ENCODE peak calls at places on chromosomes 12 and 14, in nine cellular contexts. One of them, this sample, is unnamed.

GRCh38 chr14:64684091-64684490 is 20.1 kb upstream of the PLEKHG3 start:
- DNase-seq in activated CD8-positive, alpha-beta memory T cell treated with anti-CD3 and anti-CD28 coated beads for 24 hours: no peak
- DNase-seq in lower lobe of right lung: no peak
- DNase-seq in ELR: no peak
- DNase-seq in activated T-helper 1 cell treated with anti-CD3 and anti-CD28 coated beads, Interleukin-2, amount 50 U/mL, for 16 hours: no peak
- DNase-seq in ACHN: no peak
- DNase-seq in foreskin fibroblast: no peak
- DNase-seq in mucosa of gallbladder: no peak
- DNase-seq in stimulated activated CD4-positive, alpha-beta T cell treated with anti-CD3 and anti-CD28 coated beads, Interleukin-12 subunit alpha, Interleukin-12 subunit beta, amount 100 ng/mL, for 4 hours: no peak
- DNase-seq in this sample: no peak

GRCh38 chr14:34966413-34966812 is 16.4 kb upstream of the SRP54 start:
- DNase-seq in foreskin fibroblast: no peak
- DNase-seq in activated T-helper 1 cell treated with anti-CD3 and anti-CD28 coated beads, Interleukin-2, amount 50 U/mL, for 16 hours: no peak
- DNase-seq in lower lobe of right lung: no peak
- DNase-seq in stimulated activated CD4-positive, alpha-beta T cell treated with anti-CD3 and anti-CD28 coated beads, Interleukin-12 subunit alpha, Interleukin-12 subunit beta, amount 100 ng/mL, for 4 hours: no peak
- DNase-seq in ELR: no peak
- DNase-seq in ACHN: no peak
- DNase-seq in mucosa of gallbladder: no peak
- DNase-seq in activated CD8-positive, alpha-beta memory T cell treated with anti-CD3 and anti-CD28 coated beads for 24 hours: no peak
- DNase-seq in this sample: no peak

GRCh38 chr12:108689314-108690190 is 41.8 kb downstream of the CORO1C start:
- DNase-seq in foreskin fibroblast: no peak
- DNase-seq in mucosa of gallbladder: peak; percentile 42
- DNase-seq in ACHN: no peak
- DNase-seq in lower lobe of right lung: peak; percentile 50
- DNase-seq in activated CD8-positive, alpha-beta memory T cell treated with anti-CD3 and anti-CD28 coated beads for 24 hours: peak; percentile 75
- DNase-seq in stimulated activated CD4-positive, alpha-beta T cell treated with anti-CD3 and anti-CD28 coated beads, Interleukin-12 subunit alpha, Interleukin-12 subunit beta, amount 100 ng/mL, for 4 hours: no peak
- DNase-seq in ELR: peak; percentile 30
- DNase-seq in activated T-helper 1 cell treated with anti-CD3 and anti-CD28 coated beads, Interleukin-2, amount 50 U/mL, for 16 hours: no peak
- DNase-seq in this sample: peak; percentile 58

GRCh38 chr12:50927356-50927755 is 25.0 kb upstream of the HIGD1C start:
- DNase-seq in stimulated activated CD4-positive, alpha-beta T cell treated with anti-CD3 and anti-CD28 coated beads, Interleukin-12 subunit alpha, Interleukin-12 subunit beta, amount 100 ng/mL, for 4 hours: no peak
- DNase-seq in activated T-helper 1 cell treated with anti-CD3 and anti-CD28 coated beads, Interleukin-2, amount 50 U/mL, for 16 hours: no peak
- DNase-seq in ELR: no peak
- DNase-seq in lower lobe of right lung: no peak
- DNase-seq in foreskin fibroblast: no peak
- DNase-seq in ACHN: peak; percentile 29
- DNase-seq in activated CD8-positive, alpha-beta memory T cell treated with anti-CD3 and anti-CD28 coated beads for 24 hours: no peak
- DNase-seq in mucosa of gallbladder: peak; percentile 29
- DNase-seq in this sample: no peak

GRCh38 chr12:118979763-118980406 is 1.5 kb upstream of the SRRM4 start:
- DNase-seq in lower lobe of right lung: peak; percentile 49
- DNase-seq in stimulated activated CD4-positive, alpha-beta T cell treated with anti-CD3 and anti-CD28 coated beads, Interleukin-12 subunit alpha, Interleukin-12 subunit beta, amount 100 ng/mL, for 4 hours: no peak
- DNase-seq in ELR: peak; percentile 32
- DNase-seq in foreskin fibroblast: peak; percentile 0
- DNase-seq in activated T-helper 1 cell treated with anti-CD3 and anti-CD28 coated beads, Interleukin-2, amount 50 U/mL, for 16 hours: no peak
- DNase-seq in ACHN: peak; percentile 78
- DNase-seq in mucosa of gallbladder: peak; percentile 19
- DNase-seq in activated CD8-positive, alpha-beta memory T cell treated with anti-CD3 and anti-CD28 coated beads for 24 hours: no peak
- DNase-seq in this sample: peak; percentile 18

GRCh38 chr14:81511110-81511900 is 22.3 kb downstream of the SEL1L start:
- DNase-seq in ACHN: no peak
- DNase-seq in stimulated activated CD4-positive, alpha-beta T cell treated with anti-CD3 and anti-CD28 coated beads, Interleukin-12 subunit alpha, Interleukin-12 subunit beta, amount 100 ng/mL, for 4 hours: no peak
- DNase-seq in activated T-helper 1 cell treated with anti-CD3 and anti-CD28 coated beads, Interleukin-2, amount 50 U/mL, for 16 hours: no peak
- DNase-seq in foreskin fibroblast: no peak
- DNase-seq in activated CD8-positive, alpha-beta memory T cell treated with anti-CD3 and anti-CD28 coated beads for 24 hours: no peak
- DNase-seq in ELR: no peak
- DNase-seq in mucosa of gallbladder: no peak
- DNase-seq in lower lobe of right lung: no peak
- DNase-seq in this sample: no peak

GRCh38 chr14:68663385-68664076 is 129.3 kb downstream of the ZFP36L1 start:
- DNase-seq in ACHN: no peak
- DNase-seq in activated T-helper 1 cell treated with anti-CD3 and anti-CD28 coated beads, Interleukin-2, amount 50 U/mL, for 16 hours: no peak
- DNase-seq in mucosa of gallbladder: no peak
- DNase-seq in activated CD8-positive, alpha-beta memory T cell treated with anti-CD3 and anti-CD28 coated beads for 24 hours: peak; percentile 78
- DNase-seq in lower lobe of right lung: no peak
- DNase-seq in foreskin fibroblast: no peak
- DNase-seq in ELR: no peak
- DNase-seq in stimulated activated CD4-positive, alpha-beta T cell treated with anti-CD3 and anti-CD28 coated beads, Interleukin-12 subunit alpha, Interleukin-12 subunit beta, amount 100 ng/mL, for 4 hours: peak; percentile 8
- DNase-seq in this sample: peak; percentile 93

GRCh38 chr12:46916796-46917419 is 91.1 kb upstream of the SLC38A4 start:
- DNase-seq in ACHN: no peak
- DNase-seq in foreskin fibroblast: no peak
- DNase-seq in activated CD8-positive, alpha-beta memory T cell treated with anti-CD3 and anti-CD28 coated beads for 24 hours: no peak
- DNase-seq in lower lobe of right lung: no peak
- DNase-seq in mucosa of gallbladder: no peak
- DNase-seq in stimulated activated CD4-positive, alpha-beta T cell treated with anti-CD3 and anti-CD28 coated beads, Interleukin-12 subunit alpha, Interleukin-12 subunit beta, amount 100 ng/mL, for 4 hours: no peak
- DNase-seq in activated T-helper 1 cell treated with anti-CD3 and anti-CD28 coated beads, Interleukin-2, amount 50 U/mL, for 16 hours: no peak
- DNase-seq in ELR: no peak
- DNase-seq in this sample: peak; percentile 28

GRCh38 chr12:132635076-132635955 is 16.7 kb downstream of the P2RX2 start:
- DNase-seq in stimulated activated CD4-positive, alpha-beta T cell treated with anti-CD3 and anti-CD28 coated beads, Interleukin-12 subunit alpha, Interleukin-12 subunit beta, amount 100 ng/mL, for 4 hours: no peak
- DNase-seq in mucosa of gallbladder: no peak
- DNase-seq in lower lobe of right lung: no peak
- DNase-seq in activated CD8-positive, alpha-beta memory T cell treated with anti-CD3 and anti-CD28 coated beads for 24 hours: no peak
- DNase-seq in ELR: no peak
- DNase-seq in ACHN: no peak
- DNase-seq in activated T-helper 1 cell treated with anti-CD3 and anti-CD28 coated beads, Interleukin-2, amount 50 U/mL, for 16 hours: no peak
- DNase-seq in foreskin fibroblast: no peak
- DNase-seq in this sample: no peak

GRCh38 chr12:67648306-67649164 is at the start of gene DYRK2:
- DNase-seq in activated CD8-positive, alpha-beta memory T cell treated with anti-CD3 and anti-CD28 coated beads for 24 hours: peak; percentile 88
- DNase-seq in mucosa of gallbladder: peak; percentile 83
- DNase-seq in ACHN: peak; percentile 87
- DNase-seq in activated T-helper 1 cell treated with anti-CD3 and anti-CD28 coated beads, Interleukin-2, amount 50 U/mL, for 16 hours: peak; percentile 64
- DNase-seq in ELR: peak; percentile 82
- DNase-seq in stimulated activated CD4-positive, alpha-beta T cell treated with anti-CD3 and anti-CD28 coated beads, Interleukin-12 subunit alpha, Interleukin-12 subunit beta, amount 100 ng/mL, for 4 hours: peak; percentile 74
- DNase-seq in foreskin fibroblast: peak; percentile 78
- DNase-seq in lower lobe of right lung: peak; percentile 86
- DNase-seq in this sample: peak; percentile 80

GRCh38 chr12:64680235-64680634 is 69.9 kb downstream of the RASSF3 start:
- DNase-seq in activated CD8-positive, alpha-beta memory T cell treated with anti-CD3 and anti-CD28 coated beads for 24 hours: no peak
- DNase-seq in ACHN: peak; percentile 43
- DNase-seq in stimulated activated CD4-positive, alpha-beta T cell treated with anti-CD3 and anti-CD28 coated beads, Interleukin-12 subunit alpha, Interleukin-12 subunit beta, amount 100 ng/mL, for 4 hours: no peak
- DNase-seq in lower lobe of right lung: no peak
- DNase-seq in foreskin fibroblast: no peak
- DNase-seq in mucosa of gallbladder: no peak
- DNase-seq in ELR: no peak
- DNase-seq in activated T-helper 1 cell treated with anti-CD3 and anti-CD28 coated beads, Interleukin-2, amount 50 U/mL, for 16 hours: no peak
- DNase-seq in this sample: no peak

GRCh38 chr14:22415633-22415959 is 173.4 kb downstream of the DAD1 start:
- DNase-seq in ACHN: no peak
- DNase-seq in foreskin fibroblast: no peak
- DNase-seq in mucosa of gallbladder: no peak
- DNase-seq in activated CD8-positive, alpha-beta memory T cell treated with anti-CD3 and anti-CD28 coated beads for 24 hours: no peak
- DNase-seq in ELR: no peak
- DNase-seq in lower lobe of right lung: no peak
- DNase-seq in stimulated activated CD4-positive, alpha-beta T cell treated with anti-CD3 and anti-CD28 coated beads, Interleukin-12 subunit alpha, Interleukin-12 subunit beta, amount 100 ng/mL, for 4 hours: no peak
- DNase-seq in activated T-helper 1 cell treated with anti-CD3 and anti-CD28 coated beads, Interleukin-2, amount 50 U/mL, for 16 hours: no peak
- DNase-seq in this sample: no peak

GRCh38 chr12:52204931-52205505 is 13.2 kb upstream of the KRT80 start:
- DNase-seq in mucosa of gallbladder: no peak
- DNase-seq in activated T-helper 1 cell treated with anti-CD3 and anti-CD28 coated beads, Interleukin-2, amount 50 U/mL, for 16 hours: no peak
- DNase-seq in stimulated activated CD4-positive, alpha-beta T cell treated with anti-CD3 and anti-CD28 coated beads, Interleukin-12 subunit alpha, Interleukin-12 subunit beta, amount 100 ng/mL, for 4 hours: no peak
- DNase-seq in ELR: no peak
- DNase-seq in activated CD8-positive, alpha-beta memory T cell treated with anti-CD3 and anti-CD28 coated beads for 24 hours: no peak
- DNase-seq in lower lobe of right lung: peak; percentile 36
- DNase-seq in foreskin fibroblast: no peak
- DNase-seq in ACHN: no peak
- DNase-seq in this sample: no peak

GRCh38 chr12:79973774-79974173 is 38.9 kb upstream of the PPP1R12A start:
- DNase-seq in activated CD8-positive, alpha-beta memory T cell treated with anti-CD3 and anti-CD28 coated beads for 24 hours: no peak
- DNase-seq in ELR: no peak
- DNase-seq in activated T-helper 1 cell treated with anti-CD3 and anti-CD28 coated beads, Interleukin-2, amount 50 U/mL, for 16 hours: no peak
- DNase-seq in stimulated activated CD4-positive, alpha-beta T cell treated with anti-CD3 and anti-CD28 coated beads, Interleukin-12 subunit alpha, Interleukin-12 subunit beta, amount 100 ng/mL, for 4 hours: no peak
- DNase-seq in foreskin fibroblast: no peak
- DNase-seq in lower lobe of right lung: no peak
- DNase-seq in mucosa of gallbladder: no peak
- DNase-seq in ACHN: no peak
- DNase-seq in this sample: no peak

GRCh38 chr12:122948605-122949004 is 17.7 kb downstream of the ABCB9 start:
- DNase-seq in lower lobe of right lung: no peak
- DNase-seq in activated T-helper 1 cell treated with anti-CD3 and anti-CD28 coated beads, Interleukin-2, amount 50 U/mL, for 16 hours: no peak
- DNase-seq in ELR: no peak
- DNase-seq in ACHN: no peak
- DNase-seq in mucosa of gallbladder: no peak
- DNase-seq in activated CD8-positive, alpha-beta memory T cell treated with anti-CD3 and anti-CD28 coated beads for 24 hours: no peak
- DNase-seq in stimulated activated CD4-positive, alpha-beta T cell treated with anti-CD3 and anti-CD28 coated beads, Interleukin-12 subunit alpha, Interleukin-12 subunit beta, amount 100 ng/mL, for 4 hours: no peak
- DNase-seq in foreskin fibroblast: no peak
- DNase-seq in this sample: no peak

GRCh38 chr14:66288511-66288910 is 197.7 kb upstream of the CCDC196 start:
- DNase-seq in foreskin fibroblast: no peak
- DNase-seq in stimulated activated CD4-positive, alpha-beta T cell treated with anti-CD3 and anti-CD28 coated beads, Interleukin-12 subunit alpha, Interleukin-12 subunit beta, amount 100 ng/mL, for 4 hours: no peak
- DNase-seq in mucosa of gallbladder: no peak
- DNase-seq in ELR: peak; percentile 51
- DNase-seq in lower lobe of right lung: no peak
- DNase-seq in ACHN: no peak
- DNase-seq in activated CD8-positive, alpha-beta memory T cell treated with anti-CD3 and anti-CD28 coated beads for 24 hours: no peak
- DNase-seq in activated T-helper 1 cell treated with anti-CD3 and anti-CD28 coated beads, Interleukin-2, amount 50 U/mL, for 16 hours: no peak
- DNase-seq in this sample: no peak

GRCh38 chr12:16610006-16610520 is 4.1 kb upstream of the LMO3 start:
- DNase-seq in foreskin fibroblast: no peak
- DNase-seq in activated CD8-positive, alpha-beta memory T cell treated with anti-CD3 and anti-CD28 coated beads for 24 hours: no peak
- DNase-seq in mucosa of gallbladder: no peak
- DNase-seq in ELR: no peak
- DNase-seq in stimulated activated CD4-positive, alpha-beta T cell treated with anti-CD3 and anti-CD28 coated beads, Interleukin-12 subunit alpha, Interleukin-12 subunit beta, amount 100 ng/mL, for 4 hours: no peak
- DNase-seq in activated T-helper 1 cell treated with anti-CD3 and anti-CD28 coated beads, Interleukin-2, amount 50 U/mL, for 16 hours: no peak
- DNase-seq in lower lobe of right lung: no peak
- DNase-seq in ACHN: no peak
- DNase-seq in this sample: no peak

GRCh38 chr14:63725786-63726185 is 2.1 kb downstream of the SGPP1 start:
- DNase-seq in foreskin fibroblast: no peak
- DNase-seq in activated CD8-positive, alpha-beta memory T cell treated with anti-CD3 and anti-CD28 coated beads for 24 hours: no peak
- DNase-seq in activated T-helper 1 cell treated with anti-CD3 and anti-CD28 coated beads, Interleukin-2, amount 50 U/mL, for 16 hours: no peak
- DNase-seq in lower lobe of right lung: no peak
- DNase-seq in stimulated activated CD4-positive, alpha-beta T cell treated with anti-CD3 and anti-CD28 coated beads, Interleukin-12 subunit alpha, Interleukin-12 subunit beta, amount 100 ng/mL, for 4 hours: no peak
- DNase-seq in mucosa of gallbladder: no peak
- DNase-seq in ACHN: no peak
- DNase-seq in ELR: peak; percentile 18
- DNase-seq in this sample: no peak

GRCh38 chr12:124835652-124836410 is 27.8 kb downstream of the SCARB1 start:
- DNase-seq in activated T-helper 1 cell treated with anti-CD3 and anti-CD28 coated beads, Interleukin-2, amount 50 U/mL, for 16 hours: no peak
- DNase-seq in activated CD8-positive, alpha-beta memory T cell treated with anti-CD3 and anti-CD28 coated beads for 24 hours: no peak
- DNase-seq in stimulated activated CD4-positive, alpha-beta T cell treated with anti-CD3 and anti-CD28 coated beads, Interleukin-12 subunit alpha, Interleukin-12 subunit beta, amount 100 ng/mL, for 4 hours: no peak
- DNase-seq in ACHN: no peak
- DNase-seq in foreskin fibroblast: peak; percentile 82
- DNase-seq in ELR: peak; percentile 94
- DNase-seq in lower lobe of right lung: no peak
- DNase-seq in mucosa of gallbladder: no peak
- DNase-seq in this sample: no peak

GRCh38 chr12:68001486-68002466 is 12.5 kb downstream of the IFNG-AS1 start:
- DNase-seq in foreskin fibroblast: no peak
- DNase-seq in lower lobe of right lung: no peak
- DNase-seq in ELR: peak; percentile 54
- DNase-seq in activated CD8-positive, alpha-beta memory T cell treated with anti-CD3 and anti-CD28 coated beads for 24 hours: no peak
- DNase-seq in stimulated activated CD4-positive, alpha-beta T cell treated with anti-CD3 and anti-CD28 coated beads, Interleukin-12 subunit alpha, Interleukin-12 subunit beta, amount 100 ng/mL, for 4 hours: no peak
- DNase-seq in ACHN: peak; percentile 48
- DNase-seq in activated T-helper 1 cell treated with anti-CD3 and anti-CD28 coated beads, Interleukin-2, amount 50 U/mL, for 16 hours: no peak
- DNase-seq in mucosa of gallbladder: peak; percentile 14
- DNase-seq in this sample: peak; percentile 14

GRCh38 chr14:90675399-90675798 is 140.8 kb downstream of the TTC7B start:
- DNase-seq in stimulated activated CD4-positive, alpha-beta T cell treated with anti-CD3 and anti-CD28 coated beads, Interleukin-12 subunit alpha, Interleukin-12 subunit beta, amount 100 ng/mL, for 4 hours: no peak
- DNase-seq in lower lobe of right lung: no peak
- DNase-seq in ELR: peak; percentile 22
- DNase-seq in ACHN: peak; percentile 14
- DNase-seq in mucosa of gallbladder: no peak
- DNase-seq in foreskin fibroblast: peak; percentile 65
- DNase-seq in activated CD8-positive, alpha-beta memory T cell treated with anti-CD3 and anti-CD28 coated beads for 24 hours: no peak
- DNase-seq in activated T-helper 1 cell treated with anti-CD3 and anti-CD28 coated beads, Interleukin-2, amount 50 U/mL, for 16 hours: no peak
- DNase-seq in this sample: peak; percentile 93

GRCh38 chr12:27934278-27934677 is 38.3 kb downstream of the PTHLH start:
- DNase-seq in activated T-helper 1 cell treated with anti-CD3 and anti-CD28 coated beads, Interleukin-2, amount 50 U/mL, for 16 hours: no peak
- DNase-seq in foreskin fibroblast: no peak
- DNase-seq in mucosa of gallbladder: no peak
- DNase-seq in lower lobe of right lung: no peak
- DNase-seq in stimulated activated CD4-positive, alpha-beta T cell treated with anti-CD3 and anti-CD28 coated beads, Interleukin-12 subunit alpha, Interleukin-12 subunit beta, amount 100 ng/mL, for 4 hours: no peak
- DNase-seq in ELR: no peak
- DNase-seq in ACHN: no peak
- DNase-seq in activated CD8-positive, alpha-beta memory T cell treated with anti-CD3 and anti-CD28 coated beads for 24 hours: no peak
- DNase-seq in this sample: no peak

GRCh38 chr14:70655110-70655826 is 13.6 kb downstream of the TTC9 start:
- DNase-seq in ELR: peak; percentile 21
- DNase-seq in activated CD8-positive, alpha-beta memory T cell treated with anti-CD3 and anti-CD28 coated beads for 24 hours: peak; percentile 79
- DNase-seq in mucosa of gallbladder: no peak
- DNase-seq in stimulated activated CD4-positive, alpha-beta T cell treated with anti-CD3 and anti-CD28 coated beads, Interleukin-12 subunit alpha, Interleukin-12 subunit beta, amount 100 ng/mL, for 4 hours: peak; percentile 54
- DNase-seq in ACHN: no peak
- DNase-seq in activated T-helper 1 cell treated with anti-CD3 and anti-CD28 coated beads, Interleukin-2, amount 50 U/mL, for 16 hours: peak; percentile 36
- DNase-seq in lower lobe of right lung: no peak
- DNase-seq in foreskin fibroblast: no peak
- DNase-seq in this sample: no peak

GRCh38 chr12:88925370-88925915 is 345.2 kb upstream of the KITLG start:
- DNase-seq in ACHN: no peak
- DNase-seq in activated T-helper 1 cell treated with anti-CD3 and anti-CD28 coated beads, Interleukin-2, amount 50 U/mL, for 16 hours: no peak
- DNase-seq in activated CD8-positive, alpha-beta memory T cell treated with anti-CD3 and anti-CD28 coated beads for 24 hours: no peak
- DNase-seq in ELR: no peak
- DNase-seq in foreskin fibroblast: no peak
- DNase-seq in stimulated activated CD4-positive, alpha-beta T cell treated with anti-CD3 and anti-CD28 coated beads, Interleukin-12 subunit alpha, Interleukin-12 subunit beta, amount 100 ng/mL, for 4 hours: no peak
- DNase-seq in lower lobe of right lung: no peak
- DNase-seq in mucosa of gallbladder: no peak
- DNase-seq in this sample: no peak

GRCh38 chr12:953776-954175 is 4.3 kb upstream of the RAD52 start:
- DNase-seq in activated T-helper 1 cell treated with anti-CD3 and anti-CD28 coated beads, Interleukin-2, amount 50 U/mL, for 16 hours: no peak
- DNase-seq in foreskin fibroblast: peak; percentile 71
- DNase-seq in stimulated activated CD4-positive, alpha-beta T cell treated with anti-CD3 and anti-CD28 coated beads, Interleukin-12 subunit alpha, Interleukin-12 subunit beta, amount 100 ng/mL, for 4 hours: no peak
- DNase-seq in mucosa of gallbladder: no peak
- DNase-seq in ACHN: no peak
- DNase-seq in lower lobe of right lung: no peak
- DNase-seq in activated CD8-positive, alpha-beta memory T cell treated with anti-CD3 and anti-CD28 coated beads for 24 hours: no peak
- DNase-seq in ELR: peak; percentile 82
- DNase-seq in this sample: peak; percentile 35

GRCh38 chr14:70188608-70189540 is at the start of gene SLC8A3:
- DNase-seq in activated CD8-positive, alpha-beta memory T cell treated with anti-CD3 and anti-CD28 coated beads for 24 hours: peak; percentile 66
- DNase-seq in ACHN: no peak
- DNase-seq in stimulated activated CD4-positive, alpha-beta T cell treated with anti-CD3 and anti-CD28 coated beads, Interleukin-12 subunit alpha, Interleukin-12 subunit beta, amount 100 ng/mL, for 4 hours: peak; percentile 3
- DNase-seq in foreskin fibroblast: peak; percentile 57
- DNase-seq in lower lobe of right lung: no peak
- DNase-seq in ELR: peak; percentile 41
- DNase-seq in activated T-helper 1 cell treated with anti-CD3 and anti-CD28 coated beads, Interleukin-2, amount 50 U/mL, for 16 hours: no peak
- DNase-seq in mucosa of gallbladder: peak; percentile 21
- DNase-seq in this sample: peak; percentile 78

GRCh38 chr12:31218203-31219025 is 107.5 kb downstream of the SINHCAF start:
- DNase-seq in foreskin fibroblast: no peak
- DNase-seq in activated CD8-positive, alpha-beta memory T cell treated with anti-CD3 and anti-CD28 coated beads for 24 hours: no peak
- DNase-seq in ACHN: no peak
- DNase-seq in lower lobe of right lung: peak; percentile 32
- DNase-seq in activated T-helper 1 cell treated with anti-CD3 and anti-CD28 coated beads, Interleukin-2, amount 50 U/mL, for 16 hours: no peak
- DNase-seq in stimulated activated CD4-positive, alpha-beta T cell treated with anti-CD3 and anti-CD28 coated beads, Interleukin-12 subunit alpha, Interleukin-12 subunit beta, amount 100 ng/mL, for 4 hours: no peak
- DNase-seq in ELR: no peak
- DNase-seq in mucosa of gallbladder: no peak
- DNase-seq in this sample: no peak

GRCh38 chr14:54564071-54564798 is 2.7 kb upstream of the SAMD4A start:
- DNase-seq in stimulated activated CD4-positive, alpha-beta T cell treated with anti-CD3 and anti-CD28 coated beads, Interleukin-12 subunit alpha, Interleukin-12 subunit beta, amount 100 ng/mL, for 4 hours: no peak
- DNase-seq in lower lobe of right lung: no peak
- DNase-seq in activated T-helper 1 cell treated with anti-CD3 and anti-CD28 coated beads, Interleukin-2, amount 50 U/mL, for 16 hours: no peak
- DNase-seq in foreskin fibroblast: no peak
- DNase-seq in activated CD8-positive, alpha-beta memory T cell treated with anti-CD3 and anti-CD28 coated beads for 24 hours: no peak
- DNase-seq in ELR: peak; percentile 76
- DNase-seq in ACHN: peak; percentile 58
- DNase-seq in mucosa of gallbladder: no peak
- DNase-seq in this sample: peak; percentile 29

GRCh38 chr12:74794522-74794921 is 256.9 kb downstream of the ATXN7L3B start:
- DNase-seq in ACHN: no peak
- DNase-seq in mucosa of gallbladder: no peak
- DNase-seq in activated CD8-positive, alpha-beta memory T cell treated with anti-CD3 and anti-CD28 coated beads for 24 hours: no peak
- DNase-seq in stimulated activated CD4-positive, alpha-beta T cell treated with anti-CD3 and anti-CD28 coated beads, Interleukin-12 subunit alpha, Interleukin-12 subunit beta, amount 100 ng/mL, for 4 hours: no peak
- DNase-seq in activated T-helper 1 cell treated with anti-CD3 and anti-CD28 coated beads, Interleukin-2, amount 50 U/mL, for 16 hours: no peak
- DNase-seq in foreskin fibroblast: no peak
- DNase-seq in lower lobe of right lung: no peak
- DNase-seq in ELR: peak; percentile 66
- DNase-seq in this sample: no peak

This sample was measured in RPMI7951.